ENCODE peak calls at places on chromosomes 3 and 15, in nine cellular contexts. E is T-helper 9 cell; Q is HL-60; V is MM.1S; B is heart right ventricle; W is stromal cell of bone marrow; J is ovary; K is stimulated activated CD8-positive, alpha-beta memory T cell treated with anti-CD3 and anti-CD28 coated beads, Interleukin-12 subunit alpha, Interleukin-12 subunit beta, amount 100 ng/mL, for 1 hour; N is RKO. H is an unnamed sample.

GRCh38 chr3:174440350-174440716 is 418.8 kb upstream of the NAALADL2 start:
- DNase-seq in V (no peak), Q (no peak), N (peak; percentile 51), B (no peak), W (peak; percentile 30), K (no peak), E (no peak), J (peak; percentile 54), H (no peak)

GRCh38 chr3:18477620-18478019 is 52.5 kb upstream of the SATB1 start:
- DNase-seq in K (no peak), J (no peak), E (no peak), Q (no peak), B (no peak), N (no peak), V (no peak), W (no peak), H (no peak)

GRCh38 chr3:196219194-196219969 is 3.0 kb downstream of the SLC51A start:
- DNase-seq in E (peak; percentile 43), J (peak; percentile 85), B (peak; percentile 38), N (peak; percentile 40), W (peak; percentile 95), Q (peak; percentile 94), V (peak; percentile 84), K (peak; percentile 43), H (no peak)

GRCh38 chr3:129161860-129162271 is 1.0 kb upstream of the ISY1 start:
- DNase-seq in E (no peak), K (no peak), J (no peak), B (no peak), W (no peak), N (peak; percentile 58), Q (no peak), V (peak; percentile 45), H (no peak)

GRCh38 chr3:195774917-195775316 is 36.8 kb downstream of the MUC4 start:
- DNase-seq in N (peak; percentile 18), J (no peak), E (no peak), B (peak; percentile 51), Q (no peak), W (peak; percentile 11), V (peak; percentile 41), K (no peak), H (peak; percentile 77)

GRCh38 chr15:74053941-74054529 is 28.3 kb downstream of the GOLGA6A start:
- DNase-seq in J (peak; percentile 84), E (peak; percentile 57), K (peak; percentile 39), B (peak; percentile 76), N (peak; percentile 58), Q (peak; percentile 57), W (peak; percentile 83), V (peak; percentile 50), H (peak; percentile 91)

GRCh38 chr3:38460377-38461085 is 6.8 kb downstream of the ACVR2B start:
- DNase-seq in J (no peak), V (no peak), Q (no peak), K (no peak), B (no peak), W (no peak), N (no peak), E (no peak), H (no peak)

GRCh38 chr15:75042730-75043508 is 19.5 kb downstream of the PPCDC start:
- DNase-seq in J (peak; percentile 72), K (peak; percentile 30), N (no peak), E (peak; percentile 23), Q (peak; percentile 100), W (no peak), V (peak; percentile 99), B (peak; percentile 83), H (peak; percentile 97)

GRCh38 chr15:67831363-67831762 is 6.1 kb downstream of the SKOR1 start:
- DNase-seq in W (no peak), J (no peak), B (no peak), K (no peak), V (no peak), E (no peak), Q (no peak), N (no peak), H (no peak)

H was measured in cardiac septum.